ENCODE peak calls at places on chromosomes 16 and 17, in ten cellular contexts. N is HFF-Myc; H is ascending aorta; R is GM23248; O is neural progenitor cell; F is IMR-90; L is left ventricle myocardium inferior; P is CD4-positive, alpha-beta memory T cell; Z is mesenchymal stem cell; J is A549. W is an unnamed sample.

GRCh38 chr17:29905879-29906167 is 24.2 kb downstream of the SSH2 start:
- DNase-seq in J (no peak), F (no peak), O (no peak), Z (no peak), P (no peak), N (no peak), H (no peak), L (no peak), R (no peak), W (no peak)

GRCh38 chr17:71024172-71024571 is 854.8 kb downstream of the KCNJ2 start:
- DNase-seq in F (peak; percentile 7), J (no peak), O (no peak), H (no peak), P (no peak), R (no peak), N (no peak), L (no peak), Z (peak; percentile 38), W (no peak)

GRCh38 chr17:56425483-56425882 is 168.0 kb upstream of the NOG start:
- DNase-seq in R (no peak), Z (no peak), P (no peak), N (no peak), O (no peak), L (no peak), F (no peak), H (no peak), J (no peak), W (no peak)

GRCh38 chr17:6027342-6028024 is 42.7 kb upstream of the WSCD1 start:
- DNase-seq in Z (no peak), N (no peak), P (no peak), O (no peak), F (no peak), J (no peak), R (no peak), L (no peak), H (no peak), W (no peak)

GRCh38 chr16:88700636-88701482 is 5.3 kb downstream of the RNF166 start:
- DNase-seq in O (no peak), H (peak; percentile 92), F (peak; percentile 90), L (peak; percentile 93), P (peak; percentile 97), Z (peak; percentile 93), R (peak; percentile 73), N (peak; percentile 47), J (no peak), W (peak; percentile 46)

GRCh38 chr16:86584726-86585721 is 6.7 kb downstream of the FOXL1 start:
- DNase-seq in H (no peak), P (no peak), O (no peak), R (peak; percentile 74), L (no peak), J (peak; percentile 54), N (no peak), F (no peak), Z (no peak), W (no peak)

GRCh38 chr16:84295203-84295850 is 649 bp downstream of the WFDC1 start:
- DNase-seq in Z (no peak), F (peak; percentile 16), J (no peak), O (no peak), P (no peak), H (no peak), L (no peak), R (peak; percentile 43), N (no peak), W (no peak)

GRCh38 chr16:88476203-88476602 is 23.1 kb downstream of the ZFPM1 start:
- DNase-seq in J (no peak), L (no peak), Z (no peak), N (no peak), R (no peak), F (no peak), O (no peak), H (no peak), P (no peak), W (no peak)

GRCh38 chr17:17890773-17891759 is 54.3 kb upstream of the SREBF1 start:
- DNase-seq in P (peak; percentile 35), Z (peak; percentile 76), N (no peak), J (peak; percentile 88), F (peak; percentile 72), L (peak; percentile 36), R (peak; percentile 77), O (peak; percentile 75), H (no peak), W (no peak)

GRCh38 chr16:1188781-1189189 is 35.9 kb downstream of the CACNA1H start:
- DNase-seq in L (peak; percentile 46), Z (peak; percentile 24), H (no peak), P (peak; percentile 49), J (no peak), N (no peak), O (peak; percentile 90), F (peak; percentile 30), R (peak; percentile 66), W (peak; percentile 32)

GRCh38 chr17:75645501-75645888 is 12.3 kb downstream of the SMIM5 start:
- DNase-seq in F (no peak), Z (peak; percentile 50), H (peak; percentile 6), L (no peak), P (no peak), J (peak; percentile 92), N (no peak), O (no peak), R (no peak), W (peak; percentile 58)

GRCh38 chr17:81511800-81512559 is 619 bp downstream of the ACTG1 start:
- DNase-seq in Z (no peak), O (no peak), F (no peak), R (peak; percentile 84), H (no peak), L (no peak), P (peak; percentile 36), J (peak; percentile 64), N (no peak), W (no peak)

GRCh38 chr17:33811984-33812383 is 443.1 kb upstream of the CCL2 start:
- DNase-seq in R (no peak), Z (no peak), J (no peak), N (no peak), F (no peak), H (no peak), L (no peak), P (no peak), O (no peak), W (no peak)

GRCh38 chr16:86761117-86761971 is 183.0 kb downstream of the FOXL1 start:
- DNase-seq in L (peak; percentile 69), N (peak; percentile 74), P (peak; percentile 11), Z (peak; percentile 66), H (no peak), O (peak; percentile 81), R (peak; percentile 78), F (peak; percentile 68), J (peak; percentile 69), W (no peak)

GRCh38 chr17:72113751-72114150 is 7.1 kb upstream of the SOX9 start:
- DNase-seq in N (no peak), J (no peak), L (no peak), O (no peak), H (no peak), Z (no peak), P (no peak), F (no peak), R (no peak), W (no peak)

GRCh38 chr17:77640916-77641605 is 317.4 kb upstream of the TNRC6C start:
- DNase-seq in L (no peak), N (no peak), H (no peak), Z (no peak), F (no peak), O (no peak), R (no peak), P (no peak), J (no peak), W (no peak)

GRCh38 chr16:69482410-69482951 is 58.1 kb downstream of the CYB5B start:
- DNase-seq in F (peak; percentile 27), L (peak; percentile 72), R (peak; percentile 89), N (no peak), Z (peak; percentile 52), J (no peak), O (peak; percentile 15), H (no peak), P (no peak), W (peak; percentile 21)

GRCh38 chr17:43553501-43554018 is 7.4 kb upstream of the ETV4 start:
- DNase-seq in H (no peak), N (no peak), P (no peak), O (peak; percentile 48), R (no peak), Z (no peak), J (no peak), L (no peak), F (no peak), W (no peak)
- H3K4me3 ChIP-seq in H (no peak overlapping the region), N (no peak overlapping the region), P (no peak overlapping the region), O (no peak overlapping the region), R (no peak overlapping the region), Z (no peak overlapping the region), J (no peak overlapping the region), L (no peak overlapping the region), F (no peak overlapping the region), W (no peak overlapping the region)

DNA sequence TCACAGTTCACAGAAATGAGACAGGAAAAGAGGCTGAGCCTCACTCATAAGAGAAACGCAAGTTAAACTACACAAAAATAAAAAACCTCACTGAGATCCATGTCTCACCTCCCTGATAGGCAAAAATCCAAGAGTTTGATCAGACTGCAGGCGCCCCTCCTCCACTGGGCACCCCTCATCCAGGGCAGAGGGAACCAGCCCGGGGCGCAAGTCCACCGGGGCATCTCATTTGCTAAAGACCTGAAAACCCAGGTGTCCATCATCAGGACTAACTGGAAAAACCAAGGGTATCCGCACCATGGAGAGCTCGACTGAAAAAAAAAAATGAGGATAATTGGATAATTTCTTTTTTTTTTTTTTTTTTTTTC is 2.6 kb downstream of the HBZ start:
- DNase-seq in O (no peak), F (no peak), J (no peak), Z (no peak), R (no peak), L (no peak), P (no peak), N (no peak), H (no peak), W (no peak)
- H3K4me3 ChIP-seq in O (peak overlapping the region; percentile 57), F (peak overlapping the region; percentile 22), J (peak overlapping the region; percentile 76), Z (no peak overlapping the region), R (peak overlapping the region; percentile 68), L (peak overlapping the region; percentile 65), P (no peak overlapping the region), N (peak overlapping the region; percentile 46), H (no peak overlapping the region), W (no peak overlapping the region)

DNA sequence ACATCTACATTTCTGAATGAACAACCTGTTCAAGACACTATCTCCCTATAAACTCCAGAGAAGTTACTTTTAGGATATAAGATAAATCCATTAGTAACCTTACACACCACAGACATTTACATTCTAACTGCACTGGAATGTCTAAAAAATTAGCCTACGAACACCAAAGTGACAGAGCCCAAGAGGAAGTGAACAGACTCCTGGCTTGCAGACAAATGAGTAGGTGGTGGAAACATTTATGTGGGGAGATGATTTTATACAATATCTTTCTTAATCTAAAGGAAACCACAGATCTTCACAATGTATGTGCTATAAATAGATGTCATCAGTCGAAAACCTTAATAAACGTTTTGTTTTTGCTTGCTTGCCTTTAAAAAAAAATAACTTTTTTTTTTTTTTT is 18.8 kb downstream of the ZNF652 start:
- DNase-seq in N (peak; percentile 19), H (no peak), O (no peak), F (peak; percentile 78), J (no peak), Z (peak; percentile 41), P (peak; percentile 24), R (peak; percentile 73), L (no peak), W (no peak)
- H3K4me3 ChIP-seq in N (no peak overlapping the region), H (no peak overlapping the region), O (no peak overlapping the region), F (no peak overlapping the region), J (no peak overlapping the region), Z (no peak overlapping the region), P (no peak overlapping the region), R (peak overlapping the region; percentile 18), L (no peak overlapping the region), W (no peak overlapping the region)

DNA sequence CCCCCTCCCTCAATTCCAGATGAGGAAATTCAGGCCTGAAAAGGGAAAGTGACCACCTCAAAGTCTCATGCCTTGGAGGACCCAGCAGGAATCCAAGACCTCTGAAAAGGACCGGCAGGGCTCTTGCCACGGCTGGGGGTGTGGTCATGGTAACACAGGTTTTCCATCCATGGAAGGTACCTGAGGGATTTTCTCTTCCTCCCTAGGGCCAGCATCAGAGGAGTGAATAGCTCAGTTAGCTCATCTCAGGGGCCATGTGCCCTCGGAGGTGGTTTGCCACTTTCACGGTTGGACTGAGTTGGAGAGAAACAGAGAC is 1.3 kb downstream of the CIITA start:
- DNase-seq in N (no peak), H (no peak), O (no peak), P (no peak), Z (no peak), R (no peak), F (no peak), L (no peak), J (no peak), W (no peak)
- H3K4me3 ChIP-seq in N (no peak overlapping the region), H (peak overlapping the region; percentile 62), O (peak overlapping the region; percentile 35), P (peak overlapping the region; percentile 11), Z (no peak overlapping the region), R (peak overlapping the region; percentile 73), F (peak overlapping the region; percentile 51), L (peak overlapping the region; percentile 76), J (no peak overlapping the region), W (peak overlapping the region; percentile 29)